ENCODE peak calls at places on chromosomes 7 and 10, in five cellular contexts. T is fibroblast of the aortic adventitia; G is trophoblast cell; P is stimulated activated CD4-positive, alpha-beta T cell treated with anti-CD3 and anti-CD28 coated beads, Interleukin-12 subunit alpha, Interleukin-12 subunit beta, amount 100 ng/mL, for 4 hours; N is neural crest cell. H is an unnamed sample.

GRCh38 chr10:131724891-131725735 is 175.7 kb upstream of the PPP2R2D start:
- DNase-seq in P (no peak), G (no peak), T (no peak), N (no peak), H (no peak)

GRCh38 chr10:112587709-112588108 is 140.7 kb downstream of the VTI1A start:
- DNase-seq in G (no peak), P (no peak), N (no peak), T (no peak), H (no peak)

GRCh38 chr10:78314651-78315050 is 281.0 kb downstream of the RPS24 start:
- DNase-seq in P (no peak), N (no peak), T (no peak), G (no peak), H (no peak)

GRCh38 chr7:139734395-139734794 is 43.4 kb downstream of the HIPK2 start:
- DNase-seq in P (no peak), N (no peak), T (peak; percentile 96), G (peak; percentile 14), H (no peak)

GRCh38 chr10:786666-787512 is 97.4 kb upstream of the DIP2C start:
- DNase-seq in P (no peak), G (no peak), N (no peak), T (no peak), H (no peak)

GRCh38 chr10:112526906-112527305 is 79.9 kb downstream of the VTI1A start:
- DNase-seq in G (no peak), N (no peak), T (peak; percentile 33), P (no peak), H (no peak)

GRCh38 chr10:61280303-61280702 is 172.9 kb downstream of the TMEM26 start:
- DNase-seq in P (no peak), G (no peak), N (no peak), T (peak; percentile 56), H (no peak)

GRCh38 chr10:68082815-68083395 is 7.8 kb upstream of the HERC4 start:
- DNase-seq in G (no peak), N (no peak), T (peak; percentile 73), P (no peak), H (no peak)

GRCh38 chr10:72058989-72059842 is 29.1 kb downstream of the SPOCK2 start:
- DNase-seq in G (no peak), N (no peak), P (no peak), T (peak; percentile 30), H (no peak)

GRCh38 chr7:74483402-74484336 is 30.0 kb downstream of the GTF2IRD1 start:
- DNase-seq in N (no peak), G (no peak), T (peak; percentile 40), P (no peak), H (no peak)

GRCh38 chr10:30882281-30882680 is 149.4 kb downstream of the ZNF438 start:
- DNase-seq in T (peak; percentile 51), N (no peak), P (no peak), G (no peak), H (no peak)

GRCh38 chr10:120495226-120495625 is 38.2 kb downstream of the PLPP4 start:
- DNase-seq in T (peak; percentile 71), G (no peak), P (no peak), N (no peak), H (no peak)

GRCh38 chr7:44073664-44074348 is 8.4 kb upstream of the PGAM2 start:
- DNase-seq in G (peak; percentile 90), P (no peak), T (no peak), N (no peak), H (no peak)

GRCh38 chr7:82173400-82174021 is 270.1 kb downstream of the CACNA2D1 start:
- DNase-seq in G (no peak), T (no peak), N (no peak), P (no peak), H (no peak)

GRCh38 chr7:27784399-27785053 is 44.6 kb downstream of the TAX1BP1 start:
- DNase-seq in T (peak; percentile 73), P (no peak), N (peak; percentile 14), G (peak; percentile 12), H (no peak)

GRCh38 chr10:34768261-34768971 is 46.7 kb downstream of the PARD3 start:
- DNase-seq in T (peak; percentile 89), G (no peak), P (no peak), N (no peak), H (no peak)

GRCh38 chr10:34049887-34050286 is 715.4 kb upstream of the NRP1 start:
- DNase-seq in T (no peak), G (peak; percentile 35), P (peak; percentile 5), N (no peak), H (no peak)

GRCh38 chr10:20492447-20492846 is 404.7 kb downstream of the NEBL start:
- DNase-seq in G (no peak), P (no peak), T (no peak), N (no peak), H (no peak)

GRCh38 chr10:119521443-119522204 is 20.9 kb downstream of the RGS10 start:
- DNase-seq in N (no peak), P (no peak), G (peak; percentile 64), T (peak; percentile 79), H (no peak)

GRCh38 chr7:45075871-45076796 is 12.6 kb downstream of the NACAD start:
- DNase-seq in N (no peak), P (no peak), G (no peak), T (no peak), H (no peak)

GRCh38 chr7:22433710-22434460 is 66.1 kb downstream of the STEAP1B start:
- DNase-seq in G (peak; percentile 42), N (no peak), T (peak; percentile 10), P (no peak), H (no peak)

GRCh38 chr10:97828721-97829120 is 20.9 kb upstream of the GOLGA7B start:
- DNase-seq in G (no peak), T (no peak), P (no peak), N (no peak), H (no peak)

GRCh38 chr7:4909891-4910290 is 26.4 kb upstream of the RADIL start:
- DNase-seq in P (no peak), T (no peak), N (no peak), G (no peak), H (no peak)

GRCh38 chr7:33986456-33986855 is 81.1 kb downstream of the BMPER start:
- DNase-seq in T (no peak), G (no peak), N (no peak), P (no peak), H (no peak)

GRCh38 chr7:99379043-99379577 is 4.6 kb downstream of the ARPC1B start:
- DNase-seq in P (no peak), T (peak; percentile 98), N (no peak), G (peak; percentile 98), H (peak; percentile 44)

GRCh38 chr10:89171996-89172395 is 35.1 kb downstream of the CH25H start:
- DNase-seq in G (peak; percentile 11), N (no peak), P (no peak), T (peak; percentile 16), H (no peak)

GRCh38 chr10:113709221-113709838 is 29.6 kb downstream of the CASP7 start:
- DNase-seq in N (no peak), P (no peak), G (no peak), T (peak; percentile 62), H (no peak)

H was measured in activated CD4-positive, CD25-positive, alpha-beta regulatory T cell treated with anti-CD3 and anti-CD28 coated beads, Interleukin-2, amount 50 U/mL, for 72 hours.